ENCODE peak calls at places on chromosomes 6 and 20, in four cellular contexts. T, E, N and W are unnamed samples.

GRCh38 chr6:150681992-150682391 is 82.3 kb downstream of the PLEKHG1 start:
- DNase-seq in T (no peak), E (no peak), N (no peak), W (no peak)

GRCh38 chr6:57174511-57174907 is 2.4 kb downstream of the BAG2 start:
- DNase-seq in T (no peak), E (no peak), N (no peak), W (no peak)

GRCh38 chr6:152310371-152310954 is 326.7 kb downstream of the SYNE1 start:
- DNase-seq in T (no peak), E (no peak), N (no peak), W (no peak)

GRCh38 chr6:158766621-158767435 is 52.3 kb downstream of the EZR start:
- DNase-seq in T (no peak), E (no peak), N (no peak), W (no peak)

GRCh38 chr6:35080821-35081425 is 60.2 kb downstream of the TCP11 start:
- DNase-seq in T (no peak), E (no peak), N (peak), W (no peak)

GRCh38 chr6:96116674-96117073 is 100.9 kb downstream of the FUT9 start:
- DNase-seq in T (peak), E (no peak), N (no peak), W (no peak)

GRCh38 chr20:47854687-47855212 is 69.5 kb upstream of the SULF2 start:
- DNase-seq in T (peak), E (no peak), N (no peak), W (peak)

GRCh38 chr20:60215786-60216730 is 257.8 kb downstream of the CDH26 start:
- DNase-seq in T (no peak), E (no peak), N (no peak), W (no peak)

GRCh38 chr20:51404297-51405060 is 138.0 kb downstream of the NFATC2 start:
- DNase-seq in T (no peak), E (no peak), N (no peak), W (no peak)

GRCh38 chr20:43322851-43323250 is 133.1 kb upstream of the PTPRT start:
- DNase-seq in T (no peak), E (no peak), N (no peak), W (no peak)

GRCh38 chr20:22371843-22372242 is 212.5 kb downstream of the FOXA2 start:
- DNase-seq in T (no peak), E (no peak), N (no peak), W (no peak)

GRCh38 chr6:154792761-154793160 is 59.5 kb downstream of the SCAF8 start:
- DNase-seq in T (no peak), E (no peak), N (peak), W (no peak)

GRCh38 chr6:90238663-90239542 is 57.7 kb downstream of the BACH2 start:
- DNase-seq in T (no peak), E (no peak), N (no peak), W (no peak)

GRCh38 chr6:27517928-27518787 is 45.3 kb upstream of the ZNF184 start:
- DNase-seq in T (no peak), E (no peak), N (no peak), W (no peak)

GRCh38 chr6:158647501-158647900 is 2.4 kb upstream of the SYTL3 start:
- DNase-seq in T (no peak), E (no peak), N (no peak), W (no peak)